ENCODE peak calls at places on chromosome 18, in seven cellular contexts. H is anterior cingulate cortex, S is Daoy, Z is amniotic stem cell, W is HuH-7.5, N is HS-27A, O is neural crest cell. M is an unnamed sample.

GRCh38 chr18:11149441-11150270 is at the start of gene PIEZO2:
- DNase-seq in Z (peak; percentile 59), W (peak; percentile 91), H (peak; percentile 57), O (peak; percentile 79), N (no peak), S (peak; percentile 71), M (peak; percentile 85)

GRCh38 chr18:28365406-28365805 is 188.5 kb upstream of the CDH2 start:
- DNase-seq in O (no peak), N (peak; percentile 51), H (no peak), Z (no peak), W (no peak), S (peak; percentile 37), M (no peak)

GRCh38 chr18:64203295-64203694 is 54.4 kb upstream of the LINC00305 start:
- DNase-seq in S (no peak), Z (no peak), W (no peak), O (no peak), H (no peak), N (no peak), M (no peak)

GRCh38 chr18:40987581-40987980 is 967.5 kb upstream of the PIK3C3 start:
- DNase-seq in N (no peak), Z (no peak), H (no peak), W (no peak), O (no peak), S (no peak), M (no peak)

GRCh38 chr18:64245461-64245860 is 96.6 kb upstream of the LINC00305 start:
- DNase-seq in O (no peak), S (no peak), Z (no peak), N (no peak), H (no peak), W (no peak), M (no peak)

GRCh38 chr18:59075923-59076322 is 63.8 kb upstream of the SEC11C start:
- DNase-seq in O (no peak), Z (no peak), S (no peak), N (no peak), H (no peak), W (no peak), M (no peak)

GRCh38 chr18:37900281-37900680 is 334.7 kb upstream of the CELF4 start:
- DNase-seq in Z (no peak), N (no peak), O (no peak), W (no peak), H (no peak), S (no peak), M (no peak)

GRCh38 chr18:27778441-27778840 is 398.5 kb downstream of the CDH2 start:
- DNase-seq in Z (no peak), W (no peak), H (no peak), O (no peak), N (no peak), S (no peak), M (peak; percentile 48)

M was measured in cardiac muscle cell.